ENCODE peak calls at places on chromosomes 5 and 9, in four cellular contexts. One of them, this sample, is unnamed.

GRCh38 chr5:90558344-90559192 is at the start of gene ADGRV1:
- DNase-seq in K562: peak; percentile 75
- DNase-seq in WTC11: peak; percentile 97
- DNase-seq in HepG2: peak; percentile 9
- DNase-seq in this sample: peak; percentile 92

GRCh38 chr9:115008536-115008935 is 78.1 kb upstream of the TNFSF8 start:
- DNase-seq in K562: no peak
- DNase-seq in WTC11: no peak
- DNase-seq in HepG2: no peak
- DNase-seq in this sample: no peak

GRCh38 chr9:94593459-94594345 is at the start of gene FBP2:
- DNase-seq in K562: no peak
- DNase-seq in WTC11: no peak
- DNase-seq in HepG2: no peak
- DNase-seq in this sample: no peak

GRCh38 chr9:70340572-70340971 is 73.9 kb downstream of the KLF9 start:
- DNase-seq in K562: peak; percentile 7
- DNase-seq in WTC11: no peak
- DNase-seq in HepG2: peak; percentile 3
- DNase-seq in this sample: no peak

GRCh38 chr5:121731377-121731776 is 120.3 kb upstream of the FTMT start:
- DNase-seq in K562: no peak
- DNase-seq in WTC11: no peak
- DNase-seq in HepG2: no peak
- DNase-seq in this sample: no peak

GRCh38 chr5:132474131-132474723 is 16.3 kb downstream of the IRF1 start:
- DNase-seq in K562: no peak
- DNase-seq in WTC11: no peak
- DNase-seq in HepG2: no peak
- DNase-seq in this sample: no peak

GRCh38 chr9:81824802-81825770 is 103.1 kb upstream of the SPATA31D4 start:
- DNase-seq in K562: no peak
- DNase-seq in WTC11: no peak
- DNase-seq in HepG2: no peak
- DNase-seq in this sample: no peak

GRCh38 chr5:73451218-73452130 is 2.9 kb upstream of the FOXD1 start:
- DNase-seq in K562: peak; percentile 73
- DNase-seq in WTC11: peak; percentile 72
- DNase-seq in HepG2: no peak
- DNase-seq in this sample: peak; percentile 71

GRCh38 chr9:27033815-27034403 is 28.4 kb upstream of the LRRC19 start:
- DNase-seq in K562: peak; percentile 15
- DNase-seq in WTC11: peak; percentile 65
- DNase-seq in HepG2: peak; percentile 30
- DNase-seq in this sample: peak; percentile 45

GRCh38 chr9:99832558-99832864 is 10.8 kb downstream of the NR4A3 start:
- DNase-seq in K562: no peak
- DNase-seq in WTC11: no peak
- DNase-seq in HepG2: no peak
- DNase-seq in this sample: no peak

GRCh38 chr5:149455889-149456409 is 76.9 kb upstream of the IL17B start:
- DNase-seq in K562: peak; percentile 60
- DNase-seq in WTC11: no peak
- DNase-seq in HepG2: peak; percentile 73
- DNase-seq in this sample: no peak

GRCh38 chr9:123091459-123091858 is 58.0 kb downstream of the GPR21 start:
- DNase-seq in K562: no peak
- DNase-seq in WTC11: no peak
- DNase-seq in HepG2: no peak
- DNase-seq in this sample: no peak

GRCh38 chr5:107532182-107532878 is 138.4 kb downstream of the EFNA5 start:
- DNase-seq in K562: no peak
- DNase-seq in WTC11: no peak
- DNase-seq in HepG2: no peak
- DNase-seq in this sample: no peak

GRCh38 chr5:1757511-1757910 is 42.1 kb downstream of the MRPL36 start:
- DNase-seq in K562: no peak
- DNase-seq in WTC11: no peak
- DNase-seq in HepG2: no peak
- DNase-seq in this sample: no peak

GRCh38 chr5:120083851-120084615 is 380.1 kb upstream of the PRR16 start:
- DNase-seq in K562: no peak
- DNase-seq in WTC11: no peak
- DNase-seq in HepG2: no peak
- DNase-seq in this sample: no peak

GRCh38 chr5:112878760-112879159 is 17.7 kb downstream of the SRP19 start:
- DNase-seq in K562: peak; percentile 29
- DNase-seq in WTC11: no peak
- DNase-seq in HepG2: no peak
- DNase-seq in this sample: no peak

GRCh38 chr9:86277072-86277471 is 5.3 kb downstream of the ISCA1 start:
- DNase-seq in K562: no peak
- DNase-seq in WTC11: no peak
- DNase-seq in HepG2: no peak
- DNase-seq in this sample: no peak

GRCh38 chr9:135219676-135220600 is 132.5 kb downstream of the OLFM1 start:
- DNase-seq in K562: no peak
- DNase-seq in WTC11: peak; percentile 10
- DNase-seq in HepG2: no peak
- DNase-seq in this sample: no peak

GRCh38 chr5:160685695-160686094 is 166.3 kb downstream of the ATP10B start:
- DNase-seq in K562: peak; percentile 24
- DNase-seq in WTC11: no peak
- DNase-seq in HepG2: peak; percentile 45
- DNase-seq in this sample: no peak
- TF ChIP-seq ELF4 in K562: no peak
- TF ChIP-seq ELF4 in WTC11: no peak
- TF ChIP-seq ELF4 in HepG2: no peak
- TF ChIP-seq ELF4 in this sample: no peak

GRCh38 chr5:126535856-126536545 is 59.0 kb downstream of the ALDH7A1 start:
- DNase-seq in K562: no peak
- DNase-seq in WTC11: no peak
- DNase-seq in HepG2: no peak
- DNase-seq in this sample: no peak
- TF ChIP-seq ELF4 in K562: no peak
- TF ChIP-seq ELF4 in WTC11: no peak
- TF ChIP-seq ELF4 in HepG2: no peak
- TF ChIP-seq ELF4 in this sample: no peak

DNA sequence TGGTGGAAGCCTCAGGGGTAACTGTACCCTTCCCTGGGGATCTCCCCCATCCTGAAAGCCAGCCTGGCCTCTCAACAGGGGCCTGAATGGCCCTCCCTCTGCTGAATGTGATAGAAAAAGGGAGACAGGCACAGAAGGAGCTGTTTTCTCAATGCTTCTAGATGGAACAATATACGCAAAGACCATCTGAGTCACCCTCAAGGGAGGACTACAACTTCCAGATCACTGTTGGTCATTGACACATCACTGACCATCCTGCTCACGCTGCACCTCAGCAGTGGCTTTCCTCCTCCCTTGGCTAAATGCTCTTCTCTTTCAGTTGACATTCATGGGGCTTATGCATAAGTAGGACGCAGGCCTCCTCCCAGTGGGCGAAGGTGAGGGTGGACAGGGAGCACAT is 112.2 kb upstream of the SHB start:
- DNase-seq in K562: no peak
- DNase-seq in WTC11: no peak
- DNase-seq in HepG2: no peak
- DNase-seq in this sample: no peak
- TF ChIP-seq ELF4 in K562: no peak
- TF ChIP-seq ELF4 in WTC11: no peak
- TF ChIP-seq ELF4 in HepG2: no peak
- TF ChIP-seq ELF4 in this sample: no peak

DNA sequence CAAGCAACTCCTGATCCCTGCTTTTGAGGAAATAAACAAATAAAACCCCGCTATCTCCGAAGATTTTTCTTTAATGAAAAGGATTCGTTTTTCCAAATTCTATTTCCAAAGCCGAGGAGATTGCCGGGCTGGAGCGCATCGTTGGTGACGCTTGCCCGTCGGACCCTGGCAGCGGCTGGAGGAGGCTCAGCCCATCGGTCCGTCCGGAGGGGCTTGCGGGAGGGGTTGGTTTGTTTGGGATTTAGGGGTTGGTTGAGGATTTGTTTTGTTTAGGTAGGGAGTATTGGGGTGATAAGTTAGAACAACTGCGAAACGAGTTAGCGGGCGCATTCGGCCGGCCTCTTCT is 20.8 kb downstream of the URM1 start:
- DNase-seq in K562: no peak
- DNase-seq in WTC11: no peak
- DNase-seq in HepG2: no peak
- DNase-seq in this sample: no peak
- TF ChIP-seq ELF4 in K562: no peak
- TF ChIP-seq ELF4 in WTC11: no peak
- TF ChIP-seq ELF4 in HepG2: no peak
- TF ChIP-seq ELF4 in this sample: no peak

DNA sequence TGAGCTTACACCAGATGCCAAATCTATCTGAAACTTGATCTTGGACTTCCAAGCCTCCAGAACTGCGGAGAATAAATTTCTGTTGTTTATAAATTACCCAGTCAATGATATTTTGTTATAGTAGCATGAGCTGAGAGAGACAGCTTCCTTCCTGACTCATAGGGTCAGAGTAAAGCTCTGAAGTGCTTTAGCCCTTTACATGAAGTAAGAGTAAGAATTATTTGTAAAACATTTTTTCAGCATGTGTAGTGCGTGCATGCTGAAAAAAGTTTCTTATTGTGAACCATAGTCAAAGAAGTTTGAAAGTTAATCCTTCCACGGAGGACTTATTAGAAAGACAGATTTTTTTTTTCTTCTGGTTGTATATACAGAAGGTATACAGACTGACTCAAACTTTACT is 172.4 kb downstream of the DMRT2 start:
- DNase-seq in K562: no peak
- DNase-seq in WTC11: no peak
- DNase-seq in HepG2: no peak
- DNase-seq in this sample: no peak
- TF ChIP-seq ELF4 in K562: no peak
- TF ChIP-seq ELF4 in WTC11: no peak
- TF ChIP-seq ELF4 in HepG2: no peak
- TF ChIP-seq ELF4 in this sample: no peak

DNA sequence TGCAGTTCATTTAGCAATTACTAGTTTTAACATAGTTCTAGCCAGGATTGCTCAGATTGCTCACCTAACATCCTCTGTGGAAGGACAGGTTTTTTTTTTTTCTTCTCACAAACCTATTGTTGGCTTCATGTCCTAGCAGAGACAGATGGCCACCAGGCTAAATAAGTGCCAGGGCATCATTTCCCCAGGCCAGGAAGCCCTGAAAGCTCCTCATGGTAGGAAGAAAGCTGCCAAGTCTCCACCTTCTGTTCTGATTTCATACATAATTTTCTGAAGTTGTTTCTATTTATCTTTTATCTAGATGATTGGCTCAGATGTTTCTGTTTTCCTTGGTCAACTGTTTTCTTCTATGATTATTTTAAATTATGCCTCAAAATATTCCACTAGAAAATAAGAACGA is 31.0 kb downstream of the EFCAB9 start:
- DNase-seq in K562: no peak
- DNase-seq in WTC11: no peak
- DNase-seq in HepG2: no peak
- DNase-seq in this sample: no peak
- TF ChIP-seq ELF4 in K562: no peak
- TF ChIP-seq ELF4 in WTC11: no peak
- TF ChIP-seq ELF4 in HepG2: no peak
- TF ChIP-seq ELF4 in this sample: no peak

GRCh38 chr9:98451576-98451975 is 196.1 kb upstream of the TBC1D2 start:
- DNase-seq in K562: no peak
- DNase-seq in WTC11: no peak
- DNase-seq in HepG2: no peak
- DNase-seq in this sample: no peak

GRCh38 chr9:98450486-98450885 is 195.0 kb upstream of the TBC1D2 start:
- DNase-seq in K562: no peak
- DNase-seq in WTC11: no peak
- DNase-seq in HepG2: no peak
- DNase-seq in this sample: no peak

GRCh38 chr9:98455256-98455956 is 200.0 kb upstream of the TBC1D2 start:
- DNase-seq in K562: no peak
- DNase-seq in WTC11: no peak
- DNase-seq in HepG2: no peak
- DNase-seq in this sample: no peak

GRCh38 chr9:98455957-98456621 is 200.6 kb upstream of the TBC1D2 start:
- DNase-seq in K562: no peak
- DNase-seq in WTC11: no peak
- DNase-seq in HepG2: no peak
- DNase-seq in this sample: no peak

DNA sequence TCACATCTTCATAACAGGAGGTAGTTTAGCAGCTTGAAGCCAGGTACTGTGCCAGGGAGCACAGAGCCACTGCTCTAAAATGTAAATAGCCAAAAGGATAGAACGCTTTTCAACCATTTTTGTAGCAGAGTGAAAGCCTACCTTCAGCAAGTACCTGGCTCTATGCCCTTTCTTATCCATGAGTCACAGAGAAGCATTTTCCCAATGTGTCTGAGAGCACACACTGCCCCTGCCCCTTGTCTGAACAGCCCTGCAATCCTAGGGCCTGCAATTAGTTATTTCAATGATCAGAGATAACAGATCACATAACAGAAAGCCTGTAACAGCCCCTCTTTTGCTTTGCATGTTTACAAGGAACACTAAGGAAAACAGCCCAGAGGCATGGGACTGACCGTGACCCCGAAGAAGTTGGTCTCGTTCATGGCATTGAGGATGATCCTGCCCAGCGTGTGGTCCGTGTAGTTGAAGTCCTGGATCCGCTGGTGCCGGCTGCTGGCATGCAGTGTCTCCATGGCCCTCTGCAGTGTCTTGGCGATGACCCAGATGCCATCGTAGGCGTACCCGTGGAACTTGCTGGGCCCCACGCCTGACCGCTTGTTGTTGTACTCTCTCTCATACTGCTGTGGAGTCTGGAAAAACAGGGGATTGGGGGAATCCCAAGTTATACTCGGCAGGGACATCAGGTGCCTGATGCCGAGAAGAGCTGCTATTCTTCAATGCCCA is 198.3 kb upstream of the TBC1D2 start:
- DNase-seq in K562: no peak
- DNase-seq in WTC11: no peak
- DNase-seq in HepG2: no peak
- DNase-seq in this sample: no peak
- TF ChIP-seq ELF4 in K562: no peak
- TF ChIP-seq ELF4 in WTC11: no peak
- TF ChIP-seq ELF4 in HepG2: no peak
- TF ChIP-seq ELF4 in this sample: no peak

GRCh38 chr9:89883401-89884341 is 278.9 kb downstream of the GADD45G start:
- DNase-seq in K562: no peak
- DNase-seq in WTC11: no peak
- DNase-seq in HepG2: no peak
- DNase-seq in this sample: no peak
- TF ChIP-seq ELF4 in K562: no peak
- TF ChIP-seq ELF4 in WTC11: no peak
- TF ChIP-seq ELF4 in HepG2: no peak
- TF ChIP-seq ELF4 in this sample: no peak

This sample was measured in HEK293T.